ENCODE peak calls at places on chromosomes 4 and X, in eight cellular contexts. V is fibroblast of the conjunctiva; F is NCI-H2029; X is body of pancreas; R is iPS-NIHi11; J is epithelial cell of esophagus; N is effector CD8-positive, alpha-beta T cell; L is activated T-helper 1 cell treated with Interleukin-2 at 50 U/mL for 16 hours. A is an unnamed sample.

GRCh38 chr4:57071340-57071739 is 38.8 kb downstream of the IGFBP7 start:
- DNase-seq in R (no peak), J (peak), L (no peak), V (no peak), N (no peak), X (no peak), F (no peak), A (no peak)

GRCh38 chrX:122625821-122626220 is 558.3 kb upstream of the GRIA3 start:
- DNase-seq in F (no peak), J (peak), V (no peak), L (no peak), X (no peak), N (no peak), R (no peak), A (no peak)

GRCh38 chrX:39580043-39580442 is 517.7 kb downstream of the BCOR start:
- DNase-seq in X (peak), R (no peak), N (no peak), L (no peak), J (no peak), V (no peak), F (no peak), A (no peak)

GRCh38 chr4:89358935-89359364 is 51.4 kb upstream of the GPRIN3 start:
- DNase-seq in J (no peak), L (no peak), F (no peak), N (no peak), X (no peak), R (no peak), V (no peak), A (no peak)

GRCh38 chrX:42070866-42071265 is 147.5 kb upstream of the CASK start:
- DNase-seq in L (no peak), R (no peak), V (no peak), X (no peak), N (no peak), J (no peak), F (no peak), A (no peak)

GRCh38 chrX:21691512-21692018 is 33.4 kb upstream of the KLHL34 start:
- DNase-seq in R (no peak), N (no peak), V (no peak), F (no peak), J (no peak), X (no peak), L (no peak), A (no peak)

GRCh38 chrX:154019061-154019621 is 561 bp downstream of the IRAK1 start:
- DNase-seq in X (no peak), L (no peak), R (no peak), J (no peak), V (no peak), N (no peak), F (no peak), A (peak)

GRCh38 chr4:152095701-152096070 is 334.9 kb upstream of the GATB start:
- DNase-seq in V (no peak), F (no peak), N (no peak), L (no peak), X (no peak), R (no peak), J (peak), A (no peak)

GRCh38 chrX:30521440-30522182 is 56.0 kb downstream of the TASL start:
- DNase-seq in L (no peak), R (no peak), X (no peak), J (peak), F (no peak), N (no peak), V (no peak), A (no peak)

GRCh38 chr4:133147922-133148689 is 988 bp upstream of the PCDH10 start:
- DNase-seq in N (no peak), J (peak), X (no peak), F (no peak), L (no peak), V (no peak), R (peak), A (no peak)

GRCh38 chr4:138910201-138910913 is 105.2 kb upstream of the NOCT start:
- DNase-seq in X (peak), F (peak), J (peak), N (no peak), L (no peak), V (no peak), R (no peak), A (no peak)

GRCh38 chr4:184856277-184856609 is 30.5 kb upstream of the ACSL1 start:
- DNase-seq in N (no peak), L (no peak), V (no peak), X (no peak), J (no peak), R (no peak), F (no peak), A (no peak)

A was measured in stimulated activated naive CD4-positive, alpha-beta T cell treated with Interleukin-2 at 50 U/mL for 16 hours.